ENCODE peak calls at places on chromosomes 16 and 17, in four cellular contexts. M is K562, Z is GM12878, A is HL-60. G is an unnamed sample.

GRCh38 chr16:88121886-88122580 is 170.8 kb downstream of the BANP start:
- DNase-seq in M (no peak), Z (no peak), A (no peak), G (no peak)

GRCh38 chr17:78812849-78813248 is 27.8 kb downstream of the USP36 start:
- DNase-seq in M (no peak), Z (no peak), A (no peak), G (no peak)

GRCh38 chr17:41728056-41728455 is 6.4 kb downstream of the HAP1 start:
- DNase-seq in M (no peak), Z (no peak), A (no peak), G (no peak)

GRCh38 chr16:8649829-8650554 is 24.4 kb upstream of the ABAT start:
- DNase-seq in M (no peak), Z (no peak), A (no peak), G (no peak)

GRCh38 chr17:82754297-82755208 is 2.7 kb downstream of the TBCD start:
- DNase-seq in M (peak), Z (no peak), A (no peak), G (no peak)

GRCh38 chr17:57284984-57285646 is 28.8 kb downstream of the MSI2 start:
- DNase-seq in M (peak), Z (peak), A (no peak), G (peak)

GRCh38 chr16:71882505-71883192 is 1.3 kb downstream of the ZNF821 start:
- DNase-seq in M (peak), Z (peak), A (peak), G (peak)

GRCh38 chr17:58304735-58305486 is 23.7 kb downstream of the TSPOAP1 start:
- DNase-seq in M (no peak), Z (no peak), A (no peak), G (peak)

GRCh38 chr16:86577314-86577971 is 906 bp upstream of the FOXL1 start:
- DNase-seq in M (no peak), Z (no peak), A (no peak), G (no peak)

GRCh38 chr17:38748329-38749221 is at the start of gene PCGF2:
- DNase-seq in M (peak), Z (no peak), A (peak), G (no peak)

GRCh38 chr17:64063766-64064224 is 43.4 kb upstream of the ICAM2 start:
- DNase-seq in M (peak), Z (no peak), A (peak), G (no peak)

GRCh38 chr17:35082073-35082657 is 18.7 kb upstream of the RFFL start:
- DNase-seq in M (no peak), Z (no peak), A (no peak), G (no peak)

GRCh38 chr16:62540496-62540895 is 504.3 kb upstream of the CDH8 start:
- DNase-seq in M (no peak), Z (no peak), A (no peak), G (no peak)

GRCh38 chr16:79168321-79168720 is 432.2 kb downstream of the MAF start:
- DNase-seq in M (no peak), Z (no peak), A (no peak), G (no peak)

GRCh38 chr17:15236281-15237105 is 28.6 kb downstream of the PMP22 start:
- DNase-seq in M (peak), Z (no peak), A (no peak), G (no peak)

GRCh38 chr16:11799509-11800384 is 2.7 kb upstream of the ZC3H7A start:
- DNase-seq in M (no peak), Z (no peak), A (no peak), G (no peak)

GRCh38 chr17:14048169-14048568 is 21.1 kb upstream of the COX10 start:
- DNase-seq in M (peak), Z (no peak), A (no peak), G (no peak)

GRCh38 chr16:53341787-53342186 is 92.5 kb upstream of the RBL2 start:
- DNase-seq in M (no peak), Z (no peak), A (no peak), G (no peak)

GRCh38 chr17:9893606-9894005 is 11.5 kb downstream of the RCVRN start:
- DNase-seq in M (no peak), Z (no peak), A (no peak), G (no peak)

GRCh38 chr17:19874256-19874655 is 6.5 kb upstream of the ULK2 start:
- DNase-seq in M (no peak), Z (no peak), A (no peak), G (no peak)

GRCh38 chr17:5508855-5509254 is 22.5 kb downstream of the MIS12 start:
- DNase-seq in M (no peak), Z (no peak), A (no peak), G (no peak)

GRCh38 chr17:82772026-82772425 is 20.2 kb downstream of the TBCD start:
- DNase-seq in M (no peak), Z (no peak), A (no peak), G (no peak)

GRCh38 chr17:38896373-38896954 is 26.6 kb downstream of the LASP1 start:
- DNase-seq in M (no peak), Z (no peak), A (no peak), G (no peak)

GRCh38 chr17:49832840-49833599 is 14.8 kb downstream of the TAC4 start:
- DNase-seq in M (peak), Z (no peak), A (no peak), G (no peak)

GRCh38 chr17:43360376-43360738 is 38.4 kb upstream of the ARL4D start:
- DNase-seq in M (no peak), Z (no peak), A (peak), G (no peak)

GRCh38 chr17:50129946-50130777 is at the start of gene SAMD14:
- DNase-seq in M (peak), Z (no peak), A (no peak), G (peak)

GRCh38 chr16:14389359-14389758 is 240.7 kb downstream of the PARN start:
- DNase-seq in M (no peak), Z (no peak), A (no peak), G (no peak)

GRCh38 chr17:4007346-4008081 is 43.3 kb upstream of the ATP2A3 start:
- DNase-seq in M (peak), Z (no peak), A (no peak), G (no peak)

GRCh38 chr17:75590314-75590761 is 2.7 kb downstream of the MYO15B start:
- DNase-seq in M (no peak), Z (no peak), A (no peak), G (no peak)

GRCh38 chr17:29835438-29836351 is 94.3 kb downstream of the SSH2 start:
- DNase-seq in M (no peak), Z (no peak), A (no peak), G (no peak)

GRCh38 chr17:53387745-53388144 is 435.0 kb upstream of the KIF2B start:
- DNase-seq in M (no peak), Z (no peak), A (no peak), G (no peak)

GRCh38 chr16:28531777-28532744 is 6.7 kb downstream of the NUPR1 start:
- DNase-seq in M (peak), Z (no peak), A (no peak), G (no peak)

GRCh38 chr17:42288078-42288984 is at the start of gene STAT5A:
- DNase-seq in M (peak), Z (no peak), A (no peak), G (peak)

GRCh38 chr17:79985361-79985760 is 50.3 kb downstream of the TBC1D16 start:
- DNase-seq in M (no peak), Z (no peak), A (no peak), G (no peak)
- TF ChIP-seq SPI1 in M (no peak), Z (no peak), A (no peak), G (no peak)

GRCh38 chr17:71187145-71187878 is 933.5 kb upstream of the SOX9 start:
- DNase-seq in M (no peak), Z (no peak), A (no peak), G (no peak)

GRCh38 chr17:71192039-71192555 is 928.7 kb upstream of the SOX9 start:
- DNase-seq in M (no peak), Z (no peak), A (no peak), G (no peak)

GRCh38 chr17:71189493-71189831 is 931.4 kb upstream of the SOX9 start:
- DNase-seq in M (no peak), Z (no peak), A (no peak), G (no peak)

GRCh38 chr17:71192848-71193247 is 928.0 kb upstream of the SOX9 start:
- DNase-seq in M (no peak), Z (no peak), A (no peak), G (no peak)

GRCh38 chr17:71188811-71189492 is 931.9 kb upstream of the SOX9 start:
- DNase-seq in M (no peak), Z (no peak), A (no peak), G (no peak)
- TF ChIP-seq SPI1 in M (no peak), Z (no peak), A (no peak), G (no peak)

GRCh38 chr17:48178327-48178726 is 70.8 kb downstream of the SNX11 start:
- DNase-seq in M (no peak), Z (no peak), A (no peak), G (no peak)

GRCh38 chr17:48177816-48178215 is 70.2 kb downstream of the SNX11 start:
- DNase-seq in M (no peak), Z (no peak), A (no peak), G (no peak)

GRCh38 chr17:48174833-48175232 is 67.3 kb downstream of the SNX11 start:
- DNase-seq in M (no peak), Z (no peak), A (no peak), G (no peak)

GRCh38 chr17:48176456-48176855 is 68.9 kb downstream of the SNX11 start:
- DNase-seq in M (no peak), Z (no peak), A (no peak), G (no peak)

DNA sequence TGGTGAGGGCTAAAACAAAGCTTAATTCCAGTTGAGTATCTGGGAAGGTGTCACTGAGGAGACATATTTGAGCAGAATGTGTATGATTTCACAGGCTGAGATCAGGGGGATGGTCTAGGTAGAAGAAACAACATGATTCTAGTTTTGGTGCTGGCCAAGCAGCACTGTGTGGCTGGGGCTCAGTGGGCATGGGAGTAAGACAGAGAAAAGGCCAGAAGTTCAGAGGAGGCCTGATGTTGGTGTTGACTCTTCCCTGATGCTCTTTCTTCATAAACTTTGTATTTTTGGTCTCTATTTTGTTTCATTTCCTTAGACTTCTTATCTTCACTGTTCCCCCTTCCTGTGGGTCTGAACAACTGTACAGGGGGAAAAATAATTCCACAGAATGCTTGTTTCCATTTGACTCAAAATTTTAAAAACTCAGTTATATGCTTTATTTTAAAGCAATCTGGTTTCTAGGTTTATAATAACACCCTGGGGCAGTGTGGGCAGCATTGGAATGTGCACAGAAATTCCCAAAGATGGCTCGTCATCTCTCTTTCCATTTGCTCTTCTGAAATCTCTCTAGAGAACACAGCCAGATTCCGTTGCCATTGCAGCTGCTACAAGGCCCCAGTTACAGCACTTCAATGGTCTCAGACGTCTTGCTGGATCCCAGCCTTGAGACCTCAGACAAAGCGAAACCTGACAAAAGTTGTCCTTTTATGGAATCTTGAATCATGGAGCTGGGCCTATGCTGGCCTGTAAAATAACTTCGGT is 68.3 kb downstream of the SNX11 start:
- DNase-seq in M (no peak), Z (no peak), A (no peak), G (no peak)
- TF ChIP-seq SPI1 in M (no peak), Z (no peak), A (no peak), G (no peak)

DNA sequence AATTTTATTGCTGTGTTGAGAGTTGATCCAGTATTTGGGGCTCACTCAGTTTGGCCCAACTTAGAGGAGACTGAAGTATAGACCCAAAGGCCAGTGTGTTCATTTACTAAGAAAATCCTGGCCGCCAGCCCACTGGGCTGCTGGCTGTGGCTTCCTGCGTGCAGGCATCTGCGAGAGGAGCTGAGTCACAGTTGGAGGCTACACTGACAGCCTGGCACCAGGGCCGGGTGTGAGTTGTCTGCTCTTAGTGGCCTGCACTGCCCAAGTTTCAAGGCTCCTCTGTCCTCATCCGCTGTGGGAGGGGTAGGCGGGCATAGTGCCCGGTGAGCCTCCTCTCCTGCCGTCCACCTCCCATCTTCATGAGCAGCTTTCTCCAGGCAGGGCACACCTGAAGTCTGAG is 54.2 kb downstream of the PLD6 start:
- DNase-seq in M (no peak), Z (no peak), A (no peak), G (no peak)
- TF ChIP-seq SPI1 in M (no peak), Z (no peak), A (no peak), G (no peak)

DNA sequence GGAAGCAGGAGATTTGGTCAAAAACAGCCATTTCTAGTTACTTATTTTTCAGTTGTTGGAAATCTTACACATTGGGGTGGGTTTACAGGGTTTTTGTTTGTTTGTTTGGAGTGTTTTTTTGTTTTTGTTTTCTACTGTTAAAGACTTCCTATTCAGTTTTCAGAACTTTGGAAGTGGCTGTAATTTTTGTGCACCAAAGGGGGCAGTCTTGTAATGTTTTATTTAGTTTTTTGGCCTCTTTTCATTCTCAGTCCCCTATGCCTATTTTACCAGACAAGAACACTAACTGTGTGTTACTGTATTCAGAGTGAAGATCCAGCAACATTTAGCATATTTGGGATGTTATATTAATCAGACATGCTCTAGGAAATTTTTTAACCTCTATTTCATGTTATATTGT is 20.6 kb downstream of the TPPP3 start:
- DNase-seq in M (no peak), Z (no peak), A (no peak), G (no peak)
- TF ChIP-seq SPI1 in M (no peak), Z (no peak), A (no peak), G (no peak)

GRCh38 chr17:27778193-27778592 is 22.1 kb downstream of the NOS2 start:
- DNase-seq in M (peak), Z (no peak), A (no peak), G (no peak)

GRCh38 chr17:27783440-27783839 is 16.9 kb downstream of the NOS2 start:
- DNase-seq in M (no peak), Z (no peak), A (no peak), G (no peak)

GRCh38 chr17:27780441-27781404 is 19.6 kb downstream of the NOS2 start:
- DNase-seq in M (no peak), Z (no peak), A (no peak), G (no peak)

GRCh38 chr17:27783951-27784350 is 16.4 kb downstream of the NOS2 start:
- DNase-seq in M (no peak), Z (no peak), A (no peak), G (no peak)

GRCh38 chr17:27782791-27783206 is 17.5 kb downstream of the NOS2 start:
- DNase-seq in M (no peak), Z (no peak), A (peak), G (no peak)
- TF ChIP-seq SPI1 in M (no peak), Z (no peak), A (no peak), G (no peak)

DNA sequence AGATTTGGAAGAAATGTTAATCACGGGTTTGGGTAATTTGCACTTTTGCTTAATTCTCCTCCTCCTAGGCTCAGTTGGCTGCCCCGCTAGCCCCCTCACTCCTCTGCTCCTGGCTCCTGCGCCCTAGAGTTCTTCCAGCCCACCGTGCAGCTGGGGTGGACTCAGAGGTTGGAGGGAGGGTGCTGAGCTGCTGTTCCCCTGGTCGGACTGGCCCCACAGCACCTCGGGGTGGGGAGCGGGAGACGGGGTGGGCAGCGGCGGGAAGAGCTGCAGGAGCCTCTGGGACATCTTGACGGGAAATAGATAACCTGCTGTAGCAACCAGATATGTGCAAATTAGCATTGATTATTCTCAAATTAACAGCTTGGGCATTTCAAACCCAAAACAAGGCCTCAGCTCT is 122.5 kb upstream of the RPL38 start:
- DNase-seq in M (no peak), Z (no peak), A (no peak), G (no peak)
- TF ChIP-seq SPI1 in M (no peak), Z (no peak), A (no peak), G (no peak)